ENCODE peak calls at places on chromosome X, in nine cellular contexts. J is sigmoid colon, B is astrocyte of the spinal cord, H is heart left ventricle, G is GM06990, T is ovary, X is endodermal cell, N is cardiac muscle cell, K is brain microvascular endothelial cell. E is an unnamed sample.

GRCh38 chrX:108347800-108348199 is 90.4 kb downstream of the COL4A6 start:
- DNase-seq in J (no peak), B (no peak), H (no peak), G (no peak), T (no peak), X (peak), N (peak), K (no peak), E (no peak)

GRCh38 chrX:66760648-66761047 is 121.8 kb upstream of the EDA2R start:
- DNase-seq in J (no peak), B (no peak), H (no peak), G (no peak), T (no peak), X (no peak), N (no peak), K (no peak), E (no peak)

GRCh38 chrX:150100261-150100660 is 162.0 kb upstream of the EOLA2 start:
- DNase-seq in J (no peak), B (no peak), H (no peak), G (no peak), T (no peak), X (no peak), N (no peak), K (peak), E (no peak)

GRCh38 chrX:42992199-42992943 is 214.4 kb upstream of the PPP1R2C start:
- DNase-seq in J (no peak), B (peak), H (no peak), G (no peak), T (no peak), X (no peak), N (no peak), K (no peak), E (no peak)

GRCh38 chrX:31353095-31353494 is 281.3 kb upstream of the FTHL17 start:
- DNase-seq in J (no peak), B (peak), H (no peak), G (no peak), T (no peak), X (no peak), N (no peak), K (peak), E (no peak)

GRCh38 chrX:70001269-70001668 is 48.5 kb downstream of the AWAT2 start:
- DNase-seq in J (no peak), B (no peak), H (peak), G (no peak), T (no peak), X (no peak), N (no peak), K (no peak), E (no peak)

GRCh38 chrX:84248226-84248625 is 60.2 kb upstream of the RPS6KA6 start:
- DNase-seq in J (no peak), B (peak), H (no peak), G (no peak), T (no peak), X (no peak), N (no peak), K (peak), E (no peak)

GRCh38 chrX:40152173-40152705 is 54.5 kb upstream of the BCOR start:
- DNase-seq in J (peak), B (no peak), H (peak), G (no peak), T (peak), X (peak), N (no peak), K (no peak), E (no peak)

GRCh38 chrX:10893976-10894375 is 217.2 kb upstream of the HCCS start:
- DNase-seq in J (no peak), B (no peak), H (no peak), G (no peak), T (no peak), X (no peak), N (no peak), K (no peak), E (no peak)

GRCh38 chrX:9340619-9341304 is 124.1 kb upstream of the TBL1X start:
- DNase-seq in J (peak), B (no peak), H (no peak), G (no peak), T (peak), X (peak), N (no peak), K (no peak), E (no peak)

GRCh38 chrX:85115252-85115651 is 111.6 kb downstream of the APOOL start:
- DNase-seq in J (no peak), B (no peak), H (no peak), G (no peak), T (no peak), X (no peak), N (no peak), K (no peak), E (no peak)

GRCh38 chrX:46551494-46552128 is 6.4 kb upstream of the ZNF674 start:
- DNase-seq in J (no peak), B (peak), H (no peak), G (no peak), T (no peak), X (peak), N (no peak), K (peak), E (no peak)

GRCh38 chrX:9899640-9900075 is 67.5 kb upstream of the CLDN34 start:
- DNase-seq in J (peak), B (peak), H (no peak), G (peak), T (peak), X (no peak), N (no peak), K (peak), E (no peak)

GRCh38 chrX:13487731-13488505 is 81.5 kb upstream of the EGFL6 start:
- DNase-seq in J (peak), B (peak), H (no peak), G (peak), T (peak), X (peak), N (peak), K (peak), E (no peak)

GRCh38 chrX:36640232-36640631 is 367.9 kb upstream of the FAM47C start:
- DNase-seq in J (no peak), B (no peak), H (no peak), G (no peak), T (no peak), X (no peak), N (no peak), K (no peak), E (no peak)

GRCh38 chrX:40244980-40245379 is 147.2 kb upstream of the BCOR start:
- DNase-seq in J (no peak), B (no peak), H (no peak), G (no peak), T (no peak), X (no peak), N (peak), K (peak), E (no peak)

GRCh38 chrX:65644621-65645287 is 22.7 kb upstream of the MSN start:
- DNase-seq in J (peak), B (peak), H (peak), G (no peak), T (peak), X (no peak), N (no peak), K (peak), E (peak)

DNA sequence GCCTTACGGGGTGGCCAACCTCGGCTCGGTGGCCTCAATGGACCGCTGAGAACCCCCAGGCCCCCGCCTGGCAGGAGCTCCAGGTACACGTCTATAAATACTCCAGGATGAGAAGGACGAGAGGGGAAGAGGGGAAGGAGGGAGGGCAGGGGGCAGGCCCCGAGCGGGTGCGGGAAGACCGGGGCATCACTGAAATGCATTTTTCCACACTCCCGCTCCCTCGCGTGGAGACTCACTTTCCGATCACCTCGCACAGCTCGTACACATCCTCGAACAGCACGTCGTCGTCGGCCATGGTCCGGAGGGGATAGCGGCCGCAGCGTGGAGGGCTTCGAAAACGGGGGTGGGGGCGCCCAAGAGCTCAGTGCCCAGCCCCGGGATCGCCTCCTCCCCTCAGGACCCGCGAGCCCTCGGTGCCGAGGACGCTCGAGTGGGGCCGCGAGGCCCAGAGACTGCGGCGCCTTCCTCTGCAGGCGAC is 621 bp downstream of the CASK start:
- DNase-seq in J (no peak), B (no peak), H (peak), G (peak), T (peak), X (peak), N (peak), K (no peak), E (no peak)
- TF ChIP-seq CTCF in J (no peak), B (peak), H (peak), G (no peak), T (no peak), X (peak), N (peak), K (peak), E (no peak)

DNA sequence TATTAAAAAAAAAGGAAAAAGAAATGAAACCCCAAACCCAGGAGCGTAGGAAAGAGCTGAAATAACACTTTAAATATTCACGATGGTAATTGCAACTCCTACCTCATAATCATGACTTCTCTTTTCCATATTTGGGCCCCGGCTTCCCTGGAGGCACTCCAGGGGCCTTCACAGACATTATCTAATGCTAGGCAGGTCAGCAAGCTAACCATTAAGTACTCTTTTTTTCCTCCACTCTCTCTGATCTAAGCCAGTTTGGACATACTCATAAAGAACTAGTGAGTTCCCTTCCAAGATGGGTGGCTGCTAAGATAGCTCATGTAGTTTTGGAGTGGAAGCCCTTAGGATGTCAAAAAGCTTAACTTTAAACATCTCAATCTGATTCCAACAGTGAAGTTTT is 83.2 kb downstream of the SH3KBP1 start:
- DNase-seq in J (no peak), B (no peak), H (no peak), G (no peak), T (no peak), X (no peak), N (no peak), K (no peak), E (no peak)
- H3K4me3 ChIP-seq in J (no peak), B (no peak), H (no peak), G (no peak), T (no peak), X (no peak), N (no peak), K (no peak), E (no peak)

GRCh38 chrX:44953734-44954502 is 80.9 kb downstream of the KDM6A start:
- DNase-seq in J (no peak), B (no peak), H (no peak), G (no peak), T (no peak), X (no peak), N (peak), K (no peak), E (no peak)

GRCh38 chrX:44951572-44952067 is 78.6 kb downstream of the KDM6A start:
- DNase-seq in J (no peak), B (no peak), H (no peak), G (no peak), T (no peak), X (no peak), N (no peak), K (no peak), E (no peak)

GRCh38 chrX:44952329-44953027 is 79.5 kb downstream of the KDM6A start:
- DNase-seq in J (no peak), B (no peak), H (no peak), G (no peak), T (no peak), X (peak), N (no peak), K (no peak), E (no peak)

GRCh38 chrX:44958480-44958879 is 85.5 kb downstream of the KDM6A start:
- DNase-seq in J (no peak), B (no peak), H (no peak), G (no peak), T (no peak), X (no peak), N (no peak), K (no peak), E (no peak)

DNA sequence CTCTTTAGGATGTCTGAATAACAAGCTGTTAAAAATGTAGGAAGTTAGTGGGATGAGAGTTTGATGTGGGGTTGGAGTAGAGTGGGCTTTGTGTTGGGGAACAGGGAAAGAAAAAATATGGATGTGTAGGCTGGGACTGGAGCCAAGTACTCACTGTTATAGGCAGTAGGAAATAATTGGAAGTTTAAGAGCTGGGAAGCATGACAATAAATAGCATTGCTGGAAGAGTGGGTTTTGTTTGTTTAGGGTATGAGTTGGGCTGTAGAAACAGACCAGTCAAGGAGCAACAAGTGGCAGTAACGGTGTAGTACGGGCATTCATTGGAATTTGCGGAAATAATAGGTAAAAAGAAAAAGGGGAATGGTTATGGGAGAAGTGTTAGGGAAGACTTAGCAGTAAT is 81.6 kb downstream of the KDM6A start:
- DNase-seq in J (no peak), B (no peak), H (no peak), G (no peak), T (no peak), X (no peak), N (no peak), K (no peak), E (no peak)
- TF ChIP-seq CTCF in J (no peak), B (no peak), H (no peak), G (no peak), T (no peak), X (no peak), N (no peak), K (no peak), E (no peak)

DNA sequence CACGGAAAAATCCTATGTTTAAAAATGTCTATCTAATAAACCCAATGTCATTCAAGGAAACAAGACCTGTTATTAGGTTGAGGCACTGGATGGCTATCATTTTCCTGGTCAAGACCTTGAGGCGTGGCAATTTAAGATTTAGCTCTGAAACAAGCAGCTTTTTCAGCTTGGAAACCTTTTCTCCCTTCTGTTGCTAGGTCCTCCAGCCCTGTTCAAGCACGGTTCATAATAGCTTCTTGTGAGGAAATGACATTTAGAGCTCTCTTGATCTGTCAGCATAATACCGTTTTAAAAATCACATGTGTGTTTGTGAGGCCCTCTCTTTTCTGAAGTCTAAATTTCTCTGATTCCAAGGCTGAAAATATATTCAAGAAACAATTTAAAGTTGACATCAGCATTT is 133.6 kb upstream of the GRPR start:
- DNase-seq in J (no peak), B (no peak), H (no peak), G (no peak), T (no peak), X (no peak), N (no peak), K (no peak), E (no peak)
- H3K4me3 ChIP-seq in J (no peak), B (no peak), H (no peak), G (no peak), T (no peak), X (no peak), N (no peak), K (no peak), E (no peak)

GRCh38 chrX:68490644-68491043 is 8.2 kb upstream of the YIPF6 start:
- DNase-seq in J (no peak), B (peak), H (no peak), G (no peak), T (no peak), X (peak), N (peak), K (peak), E (no peak)
- TF ChIP-seq CTCF in J (no peak), B (peak), H (peak), G (no peak), T (no peak), X (peak), N (peak), K (peak), E (peak)

DNA sequence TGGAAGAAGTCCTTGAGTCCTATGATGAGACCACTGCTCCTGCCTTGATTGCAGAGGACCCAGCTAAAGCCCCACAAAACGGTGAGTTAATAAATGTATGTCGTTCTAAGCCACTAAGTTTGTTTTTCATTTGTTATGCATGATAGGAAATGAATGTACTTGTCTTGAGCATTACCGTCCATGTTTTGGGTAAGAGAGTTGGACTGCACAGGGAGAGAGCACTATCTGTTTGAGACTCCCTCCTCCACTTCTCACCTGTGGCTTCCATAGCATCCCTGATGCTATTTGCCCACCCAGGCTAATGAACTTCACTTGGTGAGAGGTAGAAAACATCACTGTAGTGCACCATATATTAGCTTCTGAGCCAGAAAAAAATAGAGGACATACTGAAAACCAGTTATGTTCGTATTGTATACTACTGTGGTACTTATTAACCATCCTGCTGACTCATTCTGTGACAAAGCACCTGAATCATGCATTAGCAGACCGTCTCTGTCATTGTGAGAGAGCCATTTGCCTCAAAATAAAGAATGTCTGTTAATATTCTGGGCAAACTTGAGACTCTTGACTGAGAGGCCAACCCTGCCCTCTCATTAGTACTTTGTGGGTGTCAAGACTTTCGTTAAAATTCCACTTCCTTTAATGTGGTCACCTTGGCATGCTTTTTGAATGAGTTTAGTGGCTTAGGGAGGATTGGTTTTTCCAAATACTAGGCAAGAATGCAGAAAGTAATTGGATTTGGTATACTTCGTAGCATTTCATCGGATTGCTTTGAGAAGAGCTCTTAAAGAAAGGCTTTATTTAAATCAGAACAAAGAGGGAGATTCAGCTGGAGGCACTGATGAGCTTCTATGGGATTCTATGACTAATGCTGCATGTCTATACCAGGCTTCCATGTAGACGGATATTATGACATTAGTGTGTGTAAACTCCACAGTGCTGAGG is 99.3 kb upstream of the GRPR start:
- DNase-seq in J (no peak), B (peak), H (no peak), G (peak), T (no peak), X (no peak), N (no peak), K (peak), E (no peak)
- H3K4me3 ChIP-seq in J (no peak), B (no peak), H (no peak), G (no peak), T (no peak), X (no peak), N (no peak), K (no peak), E (no peak)

GRCh38 chrX:129318375-129318774 is 204.9 kb downstream of the SMARCA1 start:
- DNase-seq in J (no peak), B (peak), H (no peak), G (no peak), T (no peak), X (peak), N (peak), K (peak), E (peak)
- TF ChIP-seq CTCF in J (no peak), B (peak), H (peak), G (peak), T (no peak), X (peak), N (peak), K (peak), E (peak)

GRCh38 chrX:2662586-2662985 is 28.5 kb upstream of the CD99 start:
- DNase-seq in J (no peak), B (no peak), H (no peak), G (no peak), T (no peak), X (no peak), N (no peak), K (no peak), E (no peak)
- H3K4me3 ChIP-seq in J (no peak), B (no peak), H (no peak), G (no peak), T (no peak), X (no peak), N (no peak), K (no peak), E (no peak)

E was measured in LNCaP clone FGC.